ENCODE peak calls at places on chromosomes 16 and 17, in seven cellular contexts. E is tibial artery, O is ovary, U is AG04449, C is GM23338, G is HS-5, X is posterior vena cava. R is an unnamed sample.

GRCh38 chr16:16071631-16072244 is 122.3 kb downstream of the ABCC1 start:
- DNase-seq in E (no peak), X (no peak), C (no peak), G (no peak), U (no peak), O (peak; percentile 84), R (no peak)

GRCh38 chr16:58448890-58449289 is 51.1 kb upstream of the NDRG4 start:
- DNase-seq in X (no peak), E (no peak), O (no peak), U (no peak), C (no peak), G (no peak), R (no peak)

GRCh38 chr17:58527306-58527705 is 12.9 kb upstream of the MTMR4 start:
- DNase-seq in C (peak; percentile 40), E (no peak), G (no peak), O (no peak), U (no peak), X (no peak), R (no peak)

GRCh38 chr16:12833939-12834338 is 30.3 kb upstream of the CPPED1 start:
- DNase-seq in O (no peak), U (no peak), X (no peak), G (no peak), E (no peak), C (peak; percentile 46), R (peak; percentile 51)

GRCh38 chr17:55391244-55391757 is 30.3 kb downstream of the MMD start:
- DNase-seq in G (no peak), C (no peak), U (no peak), O (no peak), X (no peak), E (no peak), R (no peak)

GRCh38 chr17:29588561-29589411 is 662 bp downstream of the GIT1 start:
- DNase-seq in G (no peak), X (no peak), O (peak; percentile 62), E (no peak), U (no peak), C (peak; percentile 63), R (no peak)

GRCh38 chr17:41973457-41973856 is 6.9 kb downstream of the CNP start:
- DNase-seq in X (peak; percentile 69), O (peak; percentile 80), U (no peak), C (no peak), E (peak; percentile 58), G (no peak), R (no peak)

GRCh38 chr17:31492880-31493655 is 101.6 kb downstream of the RAB11FIP4 start:
- DNase-seq in X (no peak), O (no peak), C (no peak), U (no peak), G (no peak), E (no peak), R (no peak)

GRCh38 chr17:8360260-8360659 is 16.2 kb downstream of the KRABD2 start:
- DNase-seq in U (no peak), O (no peak), C (no peak), G (no peak), X (no peak), E (no peak), R (no peak)

GRCh38 chr17:74360993-74361612 is 565 bp downstream of the BTBD17 start:
- DNase-seq in U (no peak), G (no peak), C (peak; percentile 19), O (no peak), X (no peak), E (no peak), R (no peak)

GRCh38 chr17:35684046-35684802 is 47.2 kb upstream of the RASL10B start:
- DNase-seq in O (no peak), E (no peak), U (peak; percentile 41), C (peak; percentile 63), G (no peak), X (no peak), R (peak; percentile 47)

GRCh38 chr16:50942143-50942542 is 200.3 kb downstream of the CYLD start:
- DNase-seq in O (no peak), X (no peak), U (no peak), G (no peak), E (no peak), C (peak; percentile 45), R (no peak)

GRCh38 chr16:56860226-56861020 is 4.6 kb upstream of the SLC12A3 start:
- DNase-seq in C (no peak), O (no peak), X (no peak), E (no peak), G (no peak), U (no peak), R (no peak)

GRCh38 chr16:2196162-2196980 is at the start of gene CASKIN1:
- DNase-seq in U (no peak), O (no peak), C (peak; percentile 69), E (no peak), G (no peak), X (no peak), R (no peak)

GRCh38 chr17:31825961-31826691 is 32.9 kb downstream of the COPRS start:
- DNase-seq in U (no peak), C (no peak), O (no peak), E (peak; percentile 82), G (no peak), X (peak; percentile 76), R (no peak)

GRCh38 chr16:27428035-27428785 is 26.2 kb downstream of the IL21R start:
- DNase-seq in U (no peak), G (no peak), E (no peak), C (no peak), O (no peak), X (no peak), R (no peak)

GRCh38 chr17:7589204-7589868 is 558 bp downstream of the SOX15 start:
- DNase-seq in E (peak; percentile 90), U (no peak), C (peak; percentile 94), X (peak; percentile 96), O (peak; percentile 92), G (no peak), R (no peak)

GRCh38 chr17:80967404-80967872 is 24.2 kb upstream of the CHMP6 start:
- DNase-seq in E (peak; percentile 63), O (no peak), G (no peak), C (no peak), U (no peak), X (no peak), R (no peak)

GRCh38 chr17:43468746-43469544 is 14.8 kb upstream of the DHX8 start:
- DNase-seq in U (peak; percentile 80), X (no peak), E (no peak), C (no peak), O (no peak), G (peak; percentile 76), R (peak; percentile 93)

GRCh38 chr17:59829217-59830006 is 63.3 kb downstream of the TUBD1 start:
- DNase-seq in U (peak; percentile 98), O (no peak), E (no peak), C (no peak), X (no peak), G (peak; percentile 96), R (peak; percentile 98)

GRCh38 chr17:42270175-42270545 is 6.0 kb downstream of the STAT5B start:
- DNase-seq in U (no peak), G (no peak), X (no peak), O (no peak), C (no peak), E (no peak), R (no peak)

GRCh38 chr17:39194089-39194984 is 3.1 kb downstream of the CACNB1 start:
- DNase-seq in G (no peak), C (peak; percentile 75), U (no peak), X (peak; percentile 91), O (no peak), E (peak; percentile 93), R (no peak)

GRCh38 chr16:86783626-86784266 is 205.4 kb downstream of the FOXL1 start:
- DNase-seq in E (no peak), X (no peak), C (no peak), O (no peak), G (no peak), U (no peak), R (no peak)

GRCh38 chr16:10390867-10391266 is 5.0 kb downstream of the ATF7IP2 start:
- DNase-seq in G (no peak), X (no peak), O (no peak), U (no peak), E (no peak), C (no peak), R (no peak)

GRCh38 chr17:36593651-36594316 is 2.1 kb downstream of the DHRS11 start:
- DNase-seq in G (no peak), X (peak; percentile 41), C (no peak), U (no peak), E (no peak), O (no peak), R (no peak)

R was measured in kidney epithelial cell.